ENCODE peak calls at places on chromosome 20, in four cellular contexts. H is thoracic aorta; K is naive thymus-derived CD4-positive, alpha-beta T cell; W is OCI-LY7. U is an unnamed sample.

GRCh38 chr20:18250237-18250636 is 38.1 kb upstream of the ZNF133 start:
- DNase-seq in K (no peak), H (no peak), W (no peak), U (no peak)

GRCh38 chr20:33656783-33657703 is 5.1 kb upstream of the C20orf144 start:
- DNase-seq in K (no peak), W (no peak), H (no peak), U (no peak)

GRCh38 chr20:48298851-48299484 is 513.7 kb upstream of the SULF2 start:
- DNase-seq in K (no peak), W (no peak), H (no peak), U (no peak)

GRCh38 chr20:6740096-6740495 is 27.4 kb upstream of the BMP2 start:
- DNase-seq in H (no peak), K (no peak), W (no peak), U (no peak)

GRCh38 chr20:10596726-10597125 is 77.1 kb downstream of the JAG1 start:
- DNase-seq in H (no peak), K (no peak), W (no peak), U (no peak)

GRCh38 chr20:53080969-53081871 is 109.1 kb downstream of the TSHZ2 start:
- DNase-seq in W (peak; percentile 18), K (no peak), H (no peak), U (no peak)

GRCh38 chr20:5550738-5551529 is 199.3 kb upstream of the SHLD1 start:
- DNase-seq in W (peak; percentile 14), K (no peak), H (no peak), U (no peak)

GRCh38 chr20:53195882-53196610 is 223.9 kb downstream of the TSHZ2 start:
- DNase-seq in W (peak; percentile 59), K (no peak), H (no peak), U (no peak)

GRCh38 chr20:61845276-61845675 is 220.4 kb downstream of the TAF4 start:
- DNase-seq in H (no peak), K (no peak), W (no peak), U (no peak)

GRCh38 chr20:8601542-8601912 is 467.4 kb upstream of the PLCB4 start:
- DNase-seq in W (peak; percentile 45), K (no peak), H (no peak), U (no peak)

GRCh38 chr20:14009206-14009605 is 13.9 kb downstream of the MACROD2 start:
- DNase-seq in K (no peak), W (no peak), H (no peak), U (no peak)

GRCh38 chr20:62551408-62552323 is 75.9 kb upstream of the GATA5 start:
- DNase-seq in K (peak; percentile 11), H (no peak), W (no peak), U (no peak)

GRCh38 chr20:9388160-9388825 is 126.1 kb upstream of the LAMP5 start:
- DNase-seq in H (no peak), K (no peak), W (no peak), U (no peak)

GRCh38 chr20:49287555-49288249 is 9.8 kb upstream of the ZNFX1 start:
- DNase-seq in K (no peak), W (no peak), H (no peak), U (no peak)

GRCh38 chr20:25032478-25033183 is 25.3 kb downstream of the ACSS1 start:
- DNase-seq in W (no peak), K (no peak), H (no peak), U (peak; percentile 93)

GRCh38 chr20:19975436-19975799 is 41.7 kb upstream of the NAA20 start:
- DNase-seq in W (no peak), H (no peak), K (no peak), U (no peak)

GRCh38 chr20:34299925-34300806 is 3.0 kb downstream of the AHCY start:
- DNase-seq in H (no peak), W (no peak), K (no peak), U (no peak)

GRCh38 chr20:45416917-45417316 is 976 bp downstream of the PIGT start:
- DNase-seq in H (no peak), K (no peak), W (peak; percentile 52), U (no peak)

GRCh38 chr20:12171927-12172581 is 254.4 kb downstream of the BTBD3 start:
- DNase-seq in K (no peak), W (no peak), H (no peak), U (no peak)

GRCh38 chr20:54649511-54649962 is 174.1 kb downstream of the DOK5 start:
- DNase-seq in W (peak; percentile 66), H (no peak), K (peak; percentile 43), U (peak; percentile 58)

GRCh38 chr20:33668087-33668790 is 1.5 kb downstream of the ACTL10 start:
- DNase-seq in K (no peak), H (no peak), W (peak; percentile 88), U (peak; percentile 64)

GRCh38 chr20:7924692-7925091 is 15.6 kb downstream of the HAO1 start:
- DNase-seq in W (no peak), H (no peak), K (no peak), U (no peak)

GRCh38 chr20:32945710-32946221 is 58.5 kb downstream of the SUN5 start:
- DNase-seq in H (no peak), W (peak; percentile 43), K (peak; percentile 57), U (no peak)

GRCh38 chr20:32527447-32528055 is 57.6 kb downstream of the NOL4L start:
- DNase-seq in H (no peak), W (no peak), K (no peak), U (no peak)

GRCh38 chr20:62040933-62041332 is 24.7 kb downstream of the TAF4 start:
- DNase-seq in W (no peak), H (no peak), K (no peak), U (no peak)

GRCh38 chr20:311603-312002 is 13.7 kb upstream of the SOX12 start:
- DNase-seq in K (no peak), W (no peak), H (no peak), U (no peak)

GRCh38 chr20:310645-311044 is 13.3 kb downstream of the ZCCHC3 start:
- DNase-seq in K (no peak), H (no peak), W (no peak), U (no peak)

GRCh38 chr20:308427-309038 is 11.2 kb downstream of the ZCCHC3 start:
- DNase-seq in K (no peak), H (no peak), W (no peak), U (no peak)

GRCh38 chr20:309841-310644 is 12.7 kb downstream of the ZCCHC3 start:
- DNase-seq in H (peak; percentile 99), K (peak; percentile 70), W (peak; percentile 98), U (peak; percentile 99)

DNA sequence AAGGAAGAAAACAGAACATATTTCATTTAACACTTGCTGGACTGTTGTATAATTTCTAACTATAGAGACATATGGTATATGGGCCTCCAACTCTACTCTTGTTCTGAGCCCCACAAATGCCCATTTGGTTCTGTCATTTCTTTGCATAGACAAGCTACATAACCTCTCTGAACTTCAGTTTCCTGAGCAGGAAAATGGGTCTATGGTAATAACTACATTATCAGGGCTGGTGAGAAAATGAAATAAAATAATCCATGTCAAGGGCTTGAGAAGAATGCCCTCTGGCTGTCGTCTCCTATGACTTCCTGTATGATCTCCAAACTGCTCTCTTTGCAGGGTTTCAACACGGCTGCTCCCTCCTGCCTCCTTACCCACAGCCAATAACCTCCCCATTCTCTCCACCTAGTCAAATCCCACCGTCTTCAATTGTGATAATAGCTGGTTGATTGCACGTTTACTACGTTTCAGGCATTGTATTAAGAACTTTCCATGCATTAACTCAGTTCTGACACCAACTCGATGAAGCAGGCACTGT is 12.0 kb downstream of the ZCCHC3 start:
- DNase-seq in W (no peak), K (no peak), H (no peak), U (no peak)
- H3K27ac ChIP-seq in W (no peak overlapping the region), K (no peak overlapping the region), H (peak overlapping the region; percentile 88), U (peak overlapping the region; percentile 99)

DNA sequence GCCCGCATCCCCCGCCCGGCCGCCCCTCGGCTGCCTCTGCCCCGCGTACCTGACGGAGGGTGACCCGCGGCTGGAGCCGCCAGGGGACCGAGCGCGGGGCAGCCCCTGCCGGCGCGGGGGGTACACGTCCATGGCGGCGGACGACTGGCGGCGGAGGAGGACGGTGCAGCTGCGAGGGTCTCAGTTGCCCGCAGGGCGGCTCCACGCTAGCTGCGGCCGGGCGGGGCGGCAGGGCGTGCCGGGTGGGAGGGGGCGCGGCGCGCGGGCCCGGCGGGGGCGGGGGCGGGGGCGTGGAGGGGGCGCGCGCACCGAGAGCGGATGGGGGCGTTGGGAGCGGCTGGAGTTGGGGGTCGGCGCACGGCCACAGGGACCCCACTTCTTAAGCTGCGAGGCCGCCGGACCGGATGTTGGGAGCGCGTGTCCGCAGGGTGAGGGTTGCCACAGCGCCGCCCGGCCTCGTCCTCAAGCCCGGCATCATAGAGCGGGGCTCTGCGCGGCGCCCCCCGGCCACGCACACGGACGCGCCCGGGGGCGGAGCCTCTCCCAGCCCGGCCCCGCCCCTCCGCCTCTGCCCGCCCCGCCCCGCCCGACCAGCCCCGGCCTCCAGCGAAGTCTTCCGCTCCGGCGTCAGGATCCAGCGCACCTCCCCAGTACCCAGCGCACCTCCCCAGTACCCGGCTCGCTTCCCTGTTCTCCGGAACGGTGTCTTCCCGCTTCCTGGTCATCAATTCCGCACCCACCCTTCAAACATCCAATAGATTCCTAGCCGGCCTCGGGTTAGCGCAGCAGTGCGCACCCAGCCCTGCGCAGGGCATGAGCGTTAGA is at the start of gene DNAAF9:
- DNase-seq in H (peak; percentile 19), K (peak; percentile 68), W (peak; percentile 9), U (peak; percentile 84)
- H3K27ac ChIP-seq in H (peak within 1 kb of the TSS; percentile 83), K (peak within 1 kb of the TSS; percentile 74), W (no peak within 1 kb of the TSS), U (peak within 1 kb of the TSS; percentile 89)

GRCh38 chr20:57394087-57395082 is 3.2 kb downstream of the RBM38 start:
- DNase-seq in H (no peak), K (no peak), W (no peak), U (no peak)

GRCh38 chr20:57395111-57395959 is 4.1 kb downstream of the RBM38 start:
- DNase-seq in W (no peak), K (no peak), H (peak; percentile 53), U (peak; percentile 96)

GRCh38 chr20:57392512-57393271 is 1.5 kb downstream of the RBM38 start:
- DNase-seq in K (peak; percentile 90), H (no peak), W (peak; percentile 67), U (no peak)

GRCh38 chr20:57392130-57392445 is 892 bp downstream of the RBM38 start:
- DNase-seq in W (no peak), K (no peak), H (no peak), U (no peak)

DNA sequence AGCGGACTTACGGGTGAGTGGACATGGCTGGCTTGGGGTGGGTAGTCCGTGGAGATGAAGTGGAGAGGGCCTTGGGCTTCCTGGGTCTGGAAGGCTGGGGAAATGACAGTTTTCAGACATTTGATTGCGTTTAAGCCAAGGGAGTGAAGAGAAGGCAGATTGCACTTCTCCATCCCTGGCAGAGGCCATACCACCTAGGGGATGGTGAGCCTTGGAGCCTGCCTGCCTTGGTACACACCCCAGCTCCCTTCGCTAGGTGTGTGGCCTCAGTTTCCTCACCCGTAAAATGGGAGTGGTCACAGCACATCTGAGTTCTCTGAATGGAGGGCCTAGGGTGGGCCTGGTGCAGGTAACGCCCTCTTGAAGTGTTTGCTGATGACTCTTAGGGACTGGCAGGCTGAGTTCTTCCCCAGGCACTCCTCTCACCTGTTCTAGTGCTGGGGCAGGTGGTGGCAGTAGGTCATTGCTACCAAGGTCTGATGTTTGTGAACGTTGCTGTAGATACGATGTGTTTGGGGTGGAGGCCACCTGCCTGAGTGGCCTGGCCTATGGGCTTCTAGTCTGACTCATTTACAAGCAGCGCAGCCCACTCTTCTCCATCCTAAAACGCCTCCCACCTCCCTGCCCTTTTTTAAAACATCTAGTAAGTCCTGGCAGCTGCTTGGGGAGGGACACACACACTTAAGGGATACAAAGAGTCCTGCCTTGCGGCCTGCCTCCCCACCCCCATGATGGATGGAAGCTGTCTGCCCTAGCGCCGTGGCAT is 2.3 kb downstream of the RBM38 start:
- DNase-seq in H (no peak), W (peak; percentile 36), K (no peak), U (no peak)
- H3K27ac ChIP-seq in H (peak overlapping the region; percentile 88), W (peak overlapping the region; percentile 97), K (peak overlapping the region; percentile 83), U (peak overlapping the region; percentile 70)

GRCh38 chr20:36147707-36148106 is 6.8 kb upstream of the EPB41L1 start:
- DNase-seq in H (no peak), K (no peak), W (no peak), U (no peak)
- H3K27ac ChIP-seq in H (no peak overlapping the region), K (no peak overlapping the region), W (no peak overlapping the region), U (no peak overlapping the region)